ENCODE peak calls at places on chromosomes 4 and X, in nine cellular contexts. S, X, G, J, W, N, C, A and D are unnamed samples. For H3K4me1, the result is how much of the 10 kb centered on the place peaks cover.

GRCh38 chr4:136863756-136864155 is 668.5 kb downstream of the PCDH18 start:
- DNase-seq in N (no peak), G (peak), S (no peak), X (no peak), J (no peak), W (no peak), C (no peak), A (no peak), D (no peak)

GRCh38 chr4:175560628-175561027 is 251.4 kb downstream of the GPM6A start:
- DNase-seq in X (no peak), A (no peak), N (no peak), S (no peak), W (no peak), G (peak), J (no peak), C (no peak), D (no peak)

GRCh38 chr4:181952478-181952877 is 290.7 kb upstream of the TENM3 start:
- DNase-seq in N (no peak), X (peak), G (peak), C (no peak), J (no peak), W (peak), S (no peak), A (no peak), D (peak)

GRCh38 chrX:106615041-106615440 is 3.3 kb downstream of the RADX start:
- DNase-seq in N (no peak), G (no peak), S (no peak), A (no peak), C (no peak), J (no peak), X (no peak), W (no peak), D (no peak)

GRCh38 chr4:138938371-138938699 is 77.2 kb upstream of the NOCT start:
- DNase-seq in J (no peak), S (no peak), N (no peak), X (no peak), W (no peak), C (peak), A (no peak), G (peak), D (no peak)

GRCh38 chrX:153905481-153906095 is 1.1 kb downstream of the AVPR2 start:
- DNase-seq in G (no peak), C (no peak), X (no peak), J (no peak), W (no peak), S (no peak), N (no peak), A (peak), D (no peak)

GRCh38 chr4:48337726-48338125 is 3.6 kb upstream of the SLAIN2 start:
- DNase-seq in C (no peak), X (no peak), W (no peak), A (no peak), S (no peak), J (no peak), N (no peak), G (no peak), D (no peak)

GRCh38 chr4:140135529-140136021 is 18.4 kb downstream of the MAML3 start:
- DNase-seq in W (peak), X (peak), A (peak), G (no peak), C (peak), N (no peak), J (no peak), S (peak), D (no peak)

GRCh38 chr4:8364141-8364540 is 76.4 kb downstream of the ACOX3 start:
- DNase-seq in A (peak), N (no peak), C (no peak), G (no peak), S (no peak), X (no peak), W (no peak), J (no peak), D (no peak)

GRCh38 chr4:6198768-6199343 is 1.5 kb downstream of the JAKMIP1 start:
- DNase-seq in A (no peak), C (peak), X (no peak), S (no peak), N (no peak), J (no peak), W (no peak), G (no peak), D (no peak)

GRCh38 chr4:152164561-152164960 is 371.3 kb downstream of the FBXW7 start:
- DNase-seq in X (no peak), W (no peak), S (no peak), J (no peak), A (no peak), G (no peak), C (no peak), N (no peak), D (no peak)

GRCh38 chr4:84852081-84852480 is 114.4 kb downstream of the WDFY3 start:
- DNase-seq in W (no peak), J (no peak), S (no peak), A (no peak), G (peak), C (no peak), X (no peak), N (no peak), D (no peak)

GRCh38 chr4:8117278-8117682 is 41.3 kb downstream of the ABLIM2 start:
- DNase-seq in N (no peak), W (peak), C (peak), J (no peak), S (no peak), X (peak), G (peak), A (no peak), D (peak)

GRCh38 chrX:123971963-123972362 is 10.5 kb downstream of the STAG2 start:
- DNase-seq in J (no peak), N (no peak), X (no peak), S (no peak), C (no peak), W (no peak), A (no peak), G (no peak), D (no peak)

GRCh38 chr4:146153964-146154536 is 21.5 kb upstream of the LSM6 start:
- DNase-seq in W (no peak), X (no peak), N (no peak), C (no peak), A (no peak), S (no peak), J (no peak), G (no peak), D (no peak)

GRCh38 chr4:119204898-119205297 is 7.6 kb upstream of the USP53 start:
- DNase-seq in W (no peak), S (no peak), N (no peak), G (no peak), J (no peak), A (no peak), X (no peak), C (no peak), D (no peak)

GRCh38 chrX:50114113-50114512 is 86.7 kb downstream of the AKAP4 start:
- DNase-seq in S (no peak), G (no peak), W (no peak), N (no peak), J (no peak), A (no peak), X (no peak), C (no peak), D (no peak)

GRCh38 chr4:94332983-94333590 is 9.5 kb downstream of the HPGDS start:
- DNase-seq in X (no peak), C (peak), J (no peak), S (no peak), W (no peak), G (no peak), N (no peak), A (no peak), D (no peak)

GRCh38 chrX:133297284-133297683 is 79.1 kb upstream of the TFDP3 start:
- DNase-seq in N (no peak), S (no peak), G (peak), W (peak), X (no peak), C (no peak), J (no peak), A (no peak), D (no peak)

GRCh38 chr4:4697584-4697983 is 155.7 kb upstream of the STX18 start:
- DNase-seq in S (no peak), J (no peak), N (no peak), G (no peak), C (no peak), X (no peak), W (no peak), A (no peak), D (no peak)

GRCh38 chr4:70902577-70903281 is 560 bp downstream of the MOB1B start:
- DNase-seq in C (no peak), N (no peak), W (peak), X (no peak), G (peak), J (peak), S (no peak), A (no peak), D (peak)

GRCh38 chrX:153968754-153969124 is 2.9 kb downstream of the HCFC1 start:
- DNase-seq in N (no peak), A (peak), W (no peak), X (no peak), C (peak), S (no peak), G (no peak), J (peak), D (no peak)

GRCh38 chr4:8079916-8080753 is 78.5 kb downstream of the ABLIM2 start:
- DNase-seq in W (no peak), J (no peak), C (peak), N (no peak), A (no peak), S (peak), X (peak), G (no peak), D (no peak)

GRCh38 chr4:3204021-3204431 is 44.9 kb upstream of the MSANTD1 start:
- DNase-seq in G (peak), N (no peak), C (no peak), W (no peak), A (peak), X (no peak), J (no peak), S (no peak), D (no peak)

GRCh38 chr4:48801016-48801715 is 21.1 kb upstream of the FRYL start:
- DNase-seq in J (no peak), N (no peak), A (no peak), X (no peak), S (no peak), W (no peak), C (no peak), G (no peak), D (no peak)

GRCh38 chrX:16552546-16552945 is 97.4 kb upstream of the S100G start:
- DNase-seq in N (no peak), S (no peak), W (no peak), A (no peak), J (no peak), X (no peak), G (peak), C (no peak), D (no peak)

GRCh38 chr4:5524900-5525299 is 183.5 kb downstream of the EVC2 start:
- DNase-seq in J (no peak), S (no peak), X (peak), N (no peak), G (peak), W (no peak), C (no peak), A (no peak), D (no peak)

GRCh38 chr4:125389713-125390112 is 75.0 kb downstream of the FAT4 start:
- DNase-seq in J (no peak), X (no peak), G (peak), W (peak), A (no peak), S (no peak), N (no peak), C (no peak), D (no peak)

GRCh38 chr4:80243274-80244018 is 23.0 kb upstream of the FGF5 start:
- DNase-seq in A (no peak), G (no peak), J (no peak), X (no peak), S (no peak), C (peak), N (no peak), W (no peak), D (no peak)

GRCh38 chr4:683982-684571 is 4.9 kb downstream of the SLC49A3 start:
- DNase-seq in C (peak), S (peak), N (no peak), A (peak), W (no peak), G (peak), J (peak), X (peak), D (peak)

GRCh38 chr4:41545238-41545637 is 7.3 kb downstream of the LIMCH1 start:
- DNase-seq in S (no peak), J (no peak), C (no peak), X (no peak), G (no peak), A (no peak), W (no peak), N (no peak), D (no peak)

GRCh38 chr4:164154416-164154815 is 599.5 kb upstream of the SMIM31 start:
- DNase-seq in A (no peak), X (no peak), G (no peak), S (no peak), W (no peak), J (no peak), C (no peak), N (no peak), D (no peak)

GRCh38 chrX:68647156-68647957 is at the start of gene STARD8:
- DNase-seq in N (no peak), C (peak), S (peak), J (peak), G (peak), W (peak), X (peak), A (peak), D (no peak)

GRCh38 chr4:153467897-153468262 is 1.7 kb downstream of the TMEM131L start:
- DNase-seq in W (no peak), A (no peak), N (no peak), C (no peak), X (no peak), J (no peak), S (no peak), G (no peak), D (no peak)

GRCh38 chr4:113784497-113785254 is 23.1 kb upstream of the CAMK2D start:
- DNase-seq in N (no peak), C (no peak), S (no peak), W (peak), X (no peak), A (no peak), J (no peak), G (peak), D (no peak)

GRCh38 chr4:15400276-15400675 is 27.6 kb upstream of the C1QTNF7 start:
- DNase-seq in J (no peak), X (no peak), C (no peak), G (no peak), S (no peak), N (no peak), A (no peak), W (no peak), D (no peak)
- H3K4me3 ChIP-seq in J (no peak), X (no peak), C (no peak), G (no peak), S (no peak), N (peak), A (no peak), W (no peak), D (no peak)

GRCh38 chr4:185381794-185382193 is 13.9 kb downstream of the LRP2BP start:
- DNase-seq in J (no peak), W (no peak), S (no peak), A (no peak), G (peak), C (no peak), N (no peak), X (no peak), D (no peak)
- H3K4me1 ChIP-seq in J (under half), W (under half), S (under half), A (under half), G (under half), C (under half), N (under half), X (under half), D (under half)

DNA sequence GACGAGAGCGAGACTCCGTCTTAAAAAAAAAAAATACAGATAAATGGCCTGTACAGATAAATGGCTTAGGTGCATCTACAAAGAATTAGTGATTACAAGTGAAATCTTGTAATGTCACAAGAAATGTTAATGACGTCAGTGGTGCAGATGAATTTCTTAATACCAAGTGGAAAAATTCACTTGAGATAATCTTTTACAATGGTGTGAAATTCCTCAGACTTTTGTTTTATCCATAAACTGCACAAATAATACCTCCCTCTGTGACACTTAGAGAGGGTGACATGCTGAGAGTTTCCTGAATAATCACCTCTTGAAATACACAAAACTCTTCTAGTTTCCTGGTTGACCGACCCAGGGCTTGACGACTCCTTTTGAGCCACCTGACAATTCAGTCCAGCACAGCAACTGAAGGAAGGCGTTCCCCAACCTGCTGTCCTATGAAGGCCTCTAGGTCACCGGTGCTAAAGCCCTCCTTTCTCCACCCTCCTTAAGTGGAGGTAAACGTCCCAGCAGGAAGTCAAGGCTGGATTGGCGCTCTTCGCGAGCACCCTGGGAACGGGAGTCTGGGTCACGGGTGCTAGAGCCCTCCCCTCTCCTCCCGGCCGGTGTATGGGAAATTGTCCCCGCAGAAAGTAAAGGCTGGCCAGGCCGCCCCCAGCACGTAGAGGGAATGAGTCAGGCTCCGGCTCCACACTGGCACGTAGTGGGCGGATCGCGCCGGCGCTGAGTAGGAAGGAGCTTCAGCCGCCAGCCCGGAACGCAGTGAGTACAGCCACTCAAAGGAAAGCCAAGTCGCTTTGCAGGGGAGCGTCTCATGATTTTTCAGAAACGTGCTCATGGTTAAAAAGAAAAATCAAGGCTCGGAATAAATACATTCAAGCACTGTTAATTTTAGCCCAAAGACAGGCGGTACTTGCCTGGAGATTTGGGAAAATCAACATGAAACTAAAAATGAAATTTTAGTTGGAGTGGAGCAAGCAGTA is at the start of gene TMEM144:
- DNase-seq in J (peak), N (peak), W (peak), X (peak), A (peak), C (peak), G (peak), S (peak), D (peak)
- H3K4me3 ChIP-seq in J (peak), N (peak), W (peak), X (peak), A (peak), C (peak), G (peak), S (peak), D (peak)

GRCh38 chr4:100688368-100688767 is 170.5 kb upstream of the EMCN start:
- DNase-seq in W (no peak), X (no peak), J (no peak), N (no peak), S (no peak), A (no peak), C (no peak), G (no peak), D (no peak)
- H3K4me1 ChIP-seq in W (under half), X (under half), J (under half), N (under half), S (under half), A (under half), C (under half), G (under half), D (under half)

GRCh38 chr4:83585982-83586508 is 50.1 kb downstream of the GPAT3 start:
- DNase-seq in A (no peak), N (no peak), G (no peak), J (no peak), X (no peak), C (no peak), S (no peak), W (no peak), D (no peak)

GRCh38 chr4:83591730-83592129 is 55.8 kb downstream of the GPAT3 start:
- DNase-seq in S (no peak), G (no peak), X (no peak), C (no peak), A (no peak), N (no peak), J (no peak), W (no peak), D (no peak)

GRCh38 chr4:83589283-83589682 is 53.4 kb downstream of the GPAT3 start:
- DNase-seq in G (no peak), S (no peak), C (no peak), W (no peak), A (no peak), N (no peak), X (no peak), J (no peak), D (no peak)
- H3K4me3 ChIP-seq in G (no peak), S (no peak), C (no peak), W (no peak), A (no peak), N (no peak), X (no peak), J (no peak), D (no peak)

GRCh38 chr4:82436130-82436529 is 5.7 kb downstream of the ENOPH1 start:
- DNase-seq in W (no peak), J (no peak), S (no peak), A (no peak), X (no peak), C (no peak), G (no peak), N (no peak), D (no peak)
- H3K4me1 ChIP-seq in W (under half), J (under half), S (under half), A (under half), X (under half), C (under half), G (under half), N (under half), D (under half)

GRCh38 chr4:187098429-187098828 is 374.8 kb upstream of the FAT1 start:
- DNase-seq in N (no peak), C (no peak), S (no peak), A (no peak), X (no peak), G (no peak), W (no peak), J (no peak), D (no peak)

GRCh38 chr4:187108846-187109245 is 385.2 kb upstream of the FAT1 start:
- DNase-seq in S (no peak), A (no peak), C (no peak), W (no peak), J (no peak), N (no peak), G (no peak), X (no peak), D (no peak)

GRCh38 chr4:187103351-187103750 is 379.7 kb upstream of the FAT1 start:
- DNase-seq in A (no peak), G (no peak), C (no peak), X (no peak), S (no peak), J (no peak), N (no peak), W (no peak), D (no peak)
- H3K4me3 ChIP-seq in A (no peak), G (no peak), C (no peak), X (no peak), S (no peak), J (no peak), N (no peak), W (no peak), D (no peak)